ENCODE peak calls at places on chromosome 10, in four cellular contexts. R is H9, V is neuronal stem cell, C is mesendoderm. A is an unnamed sample. For H3K79me1, the result is how much of the 10 kb centered on the place peaks cover.

GRCh38 chr10:75001715-75002350 is 109.6 kb upstream of the SAMD8 start:
- DNase-seq in R (no peak), V (no peak), C (no peak), A (no peak)

GRCh38 chr10:20369863-20370736 is 527.0 kb downstream of the NEBL start:
- DNase-seq in R (peak), V (no peak), C (peak), A (no peak)

GRCh38 chr10:130171196-130171595 is 35.0 kb downstream of the GLRX3 start:
- DNase-seq in R (no peak), V (no peak), C (no peak), A (no peak)

GRCh38 chr10:15168296-15168780 is at the start of gene NMT2:
- DNase-seq in R (peak), V (peak), C (peak), A (no peak)

GRCh38 chr10:2067015-2067414 is 329.7 kb upstream of the ADARB2 start:
- DNase-seq in R (no peak), V (no peak), C (no peak), A (no peak)

GRCh38 chr10:6269953-6270867 is 67.5 kb downstream of the PFKFB3 start:
- DNase-seq in R (no peak), V (no peak), C (no peak), A (peak)

GRCh38 chr10:99709480-99710229 is 22.3 kb downstream of the COX15 start:
- DNase-seq in R (peak), V (no peak), C (peak), A (peak)

GRCh38 chr10:103661951-103662405 is 168.5 kb downstream of the NEURL1 start:
- DNase-seq in R (no peak), V (no peak), C (no peak), A (no peak)

GRCh38 chr10:43390791-43391190 is 18.2 kb downstream of the HNRNPF start:
- DNase-seq in R (peak), V (no peak), C (peak), A (peak)

GRCh38 chr10:80539421-80539999 is 1.8 kb downstream of the SH2D4B start:
- DNase-seq in R (no peak), V (no peak), C (no peak), A (no peak)

GRCh38 chr10:132167041-132167674 is 19.6 kb upstream of the DPYSL4 start:
- DNase-seq in R (no peak), V (no peak), C (no peak), A (no peak)

GRCh38 chr10:11898372-11899066 is 75.4 kb downstream of the PROSER2 start:
- DNase-seq in R (peak), V (no peak), C (peak), A (peak)

GRCh38 chr10:94239696-94240095 is 123.0 kb downstream of the NOC3L start:
- DNase-seq in R (no peak), V (no peak), C (peak), A (no peak)

GRCh38 chr10:94235470-94235869 is 127.3 kb downstream of the NOC3L start:
- DNase-seq in R (no peak), V (no peak), C (no peak), A (no peak)

GRCh38 chr10:94238006-94238617 is 124.6 kb downstream of the NOC3L start:
- DNase-seq in R (no peak), V (no peak), C (no peak), A (no peak)

DNA sequence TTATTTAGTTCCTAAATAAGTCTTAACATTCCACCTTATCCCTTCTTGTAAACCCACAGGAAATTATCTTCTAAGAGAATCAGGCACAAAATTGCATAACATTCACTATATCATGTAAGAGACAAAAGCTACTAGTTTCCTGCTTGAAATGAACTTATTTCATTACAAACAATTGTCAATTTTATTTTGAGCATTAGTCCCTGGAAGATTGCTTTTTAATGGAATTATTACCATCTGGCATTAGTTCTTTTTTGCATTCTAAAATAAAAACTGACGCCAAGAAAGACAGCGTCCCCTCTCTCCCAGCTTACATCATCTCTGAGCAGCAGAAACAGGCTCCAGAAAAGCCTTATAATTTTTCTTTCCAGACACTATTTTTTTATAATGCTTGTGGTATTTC is 121.8 kb downstream of the NOC3L start:
- DNase-seq in R (no peak), V (no peak), C (no peak), A (no peak)
- H3K27ac ChIP-seq in R (no peak), V (no peak), C (no peak), A (no peak)

GRCh38 chr10:122163182-122164027 is 107.7 kb upstream of the BTBD16 start:
- DNase-seq in R (peak), V (peak), C (peak), A (peak)
- H3K79me1 ChIP-seq in R (under half), V (under half), C (under half), A (half or more)

DNA sequence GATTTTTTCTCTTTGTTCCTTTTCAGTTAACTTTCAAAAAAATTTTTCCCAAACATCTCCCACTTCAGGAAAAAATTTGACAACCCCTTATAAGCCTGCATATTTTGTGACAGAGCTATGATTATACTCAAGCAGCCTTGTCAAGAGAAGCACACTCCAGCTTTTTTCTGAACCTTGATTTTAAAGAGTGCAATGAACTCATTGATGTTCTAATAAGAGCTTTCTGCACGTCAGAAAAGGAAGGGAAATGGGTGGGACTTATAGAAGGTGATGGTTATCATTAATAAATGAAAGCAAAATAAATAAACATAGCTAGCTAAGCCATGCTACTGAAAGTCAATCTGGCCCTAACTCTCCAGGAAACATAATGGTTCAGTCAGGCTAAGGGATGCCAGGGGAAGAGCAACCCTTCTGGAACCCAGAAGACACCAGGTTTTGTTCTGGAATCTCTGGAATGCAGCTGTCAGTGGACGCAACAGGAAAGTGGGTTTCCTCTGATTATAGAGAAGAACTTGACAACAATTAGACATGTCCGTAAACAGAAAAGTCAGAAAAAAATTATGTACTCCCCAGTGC is 76.1 kb downstream of the NHLRC2 start:
- DNase-seq in R (no peak), V (no peak), C (no peak), A (no peak)
- H2BK15ac ChIP-seq in R (no peak), V (no peak), C (no peak), A (no peak)

GRCh38 chr10:17007381-17007780 is 122.2 kb downstream of the CUBN start:
- DNase-seq in R (no peak), V (no peak), C (no peak), A (no peak)

GRCh38 chr10:17010363-17011145 is 119.1 kb downstream of the CUBN start:
- DNase-seq in R (no peak), V (no peak), C (no peak), A (no peak)

GRCh38 chr10:17007836-17008235 is 121.8 kb downstream of the CUBN start:
- DNase-seq in R (no peak), V (no peak), C (no peak), A (no peak)

GRCh38 chr10:17006631-17007161 is 122.9 kb downstream of the CUBN start:
- DNase-seq in R (no peak), V (no peak), C (peak), A (peak)

DNA sequence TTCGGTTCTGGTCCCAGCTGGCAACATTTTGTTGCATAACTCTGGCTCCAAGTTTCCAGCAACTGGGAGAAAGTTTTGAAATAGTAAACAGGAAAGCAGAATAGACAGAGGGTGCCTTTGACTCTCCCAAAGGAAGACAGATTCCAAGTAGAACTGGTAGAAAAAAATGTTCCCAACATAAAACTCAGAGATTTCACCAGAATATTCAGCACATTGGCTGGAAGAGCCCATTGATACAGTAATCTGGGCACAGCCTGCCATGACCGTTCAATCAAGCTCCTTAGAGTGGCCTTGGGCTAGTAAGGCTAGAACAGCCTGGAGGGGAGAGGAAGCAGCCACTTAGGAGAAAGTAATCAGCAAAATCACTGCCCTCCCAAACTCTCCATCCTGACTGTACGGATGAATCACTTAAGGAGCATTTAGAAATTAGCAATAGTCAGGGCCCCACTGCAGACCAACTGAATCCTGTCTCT is 120.3 kb downstream of the CUBN start:
- DNase-seq in R (no peak), V (no peak), C (no peak), A (peak)
- H3K27ac ChIP-seq in R (no peak), V (no peak), C (no peak), A (peak)

DNA sequence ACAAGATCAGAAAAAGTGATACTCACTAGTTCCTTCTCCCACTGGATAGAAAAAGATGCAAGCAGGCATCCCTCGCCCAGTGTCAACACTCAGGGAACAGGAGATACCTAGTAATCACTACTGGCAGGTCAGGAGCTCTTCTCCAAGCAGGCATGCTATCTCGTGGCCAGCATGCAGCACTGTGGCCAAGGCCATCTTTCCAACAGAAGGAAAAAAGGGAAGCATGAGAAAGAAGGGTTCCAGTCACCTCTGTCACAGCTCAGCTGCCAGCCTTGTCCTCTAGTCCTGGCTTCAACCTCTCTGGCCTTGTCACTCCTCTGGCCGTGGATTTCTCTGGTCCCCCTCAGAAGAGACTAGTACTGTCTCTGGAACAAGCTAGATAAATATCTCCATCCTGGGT is 45.3 kb downstream of the DLG5 start:
- DNase-seq in R (no peak), V (no peak), C (no peak), A (no peak)
- H3K79me1 ChIP-seq in R (under half), V (under half), C (under half), A (half or more)

GRCh38 chr10:123635131-123635530 is 31.0 kb upstream of the GPR26 start:
- DNase-seq in R (no peak), V (no peak), C (no peak), A (no peak)
- H2BK15ac ChIP-seq in R (no peak), V (no peak), C (no peak), A (no peak)